ENCODE peak calls at places on chromosomes 3 and 15, in ten cellular contexts. One of them, this sample, is unnamed.

GRCh38 chr3:41001556-41001955 is 197.7 kb upstream of the CTNNB1 start:
- DNase-seq in HT1080: no peak
- DNase-seq in mucosa of gallbladder: no peak
- DNase-seq in heart left ventricle: no peak
- DNase-seq in brain microvascular endothelial cell: no peak
- DNase-seq in fibroblast of pulmonary artery: no peak
- DNase-seq in occipital lobe: no peak
- DNase-seq in RKO: no peak
- DNase-seq in AG09309: no peak
- DNase-seq in RCC 7860: no peak
- DNase-seq in this sample: no peak

GRCh38 chr15:70788114-70789049 is 25.0 kb upstream of the UACA start:
- DNase-seq in HT1080: peak
- DNase-seq in mucosa of gallbladder: peak
- DNase-seq in heart left ventricle: no peak
- DNase-seq in brain microvascular endothelial cell: peak
- DNase-seq in fibroblast of pulmonary artery: peak
- DNase-seq in occipital lobe: no peak
- DNase-seq in RKO: peak
- DNase-seq in AG09309: peak
- DNase-seq in RCC 7860: peak
- DNase-seq in this sample: no peak

GRCh38 chr15:56052389-56053045 is 59.1 kb upstream of the NEDD4 start:
- DNase-seq in HT1080: peak
- DNase-seq in mucosa of gallbladder: no peak
- DNase-seq in heart left ventricle: no peak
- DNase-seq in brain microvascular endothelial cell: no peak
- DNase-seq in fibroblast of pulmonary artery: peak
- DNase-seq in occipital lobe: no peak
- DNase-seq in RKO: peak
- DNase-seq in AG09309: peak
- DNase-seq in RCC 7860: peak
- DNase-seq in this sample: peak

GRCh38 chr15:84736375-84736774 is 12.0 kb upstream of the ZNF592 start:
- DNase-seq in HT1080: peak
- DNase-seq in mucosa of gallbladder: no peak
- DNase-seq in heart left ventricle: no peak
- DNase-seq in brain microvascular endothelial cell: no peak
- DNase-seq in fibroblast of pulmonary artery: no peak
- DNase-seq in occipital lobe: no peak
- DNase-seq in RKO: no peak
- DNase-seq in AG09309: no peak
- DNase-seq in RCC 7860: no peak
- DNase-seq in this sample: no peak

GRCh38 chr3:45760878-45761711 is 35.2 kb downstream of the SLC6A20 start:
- DNase-seq in HT1080: peak
- DNase-seq in mucosa of gallbladder: peak
- DNase-seq in heart left ventricle: peak
- DNase-seq in brain microvascular endothelial cell: peak
- DNase-seq in fibroblast of pulmonary artery: peak
- DNase-seq in occipital lobe: no peak
- DNase-seq in RKO: peak
- DNase-seq in AG09309: peak
- DNase-seq in RCC 7860: peak
- DNase-seq in this sample: peak

GRCh38 chr15:58398053-58398452 is 33.7 kb upstream of the LIPC start:
- DNase-seq in HT1080: no peak
- DNase-seq in mucosa of gallbladder: no peak
- DNase-seq in heart left ventricle: no peak
- DNase-seq in brain microvascular endothelial cell: no peak
- DNase-seq in fibroblast of pulmonary artery: no peak
- DNase-seq in occipital lobe: no peak
- DNase-seq in RKO: no peak
- DNase-seq in AG09309: no peak
- DNase-seq in RCC 7860: no peak
- DNase-seq in this sample: no peak

GRCh38 chr15:35506272-35506870 is 39.6 kb downstream of the DPH6 start:
- DNase-seq in HT1080: no peak
- DNase-seq in mucosa of gallbladder: no peak
- DNase-seq in heart left ventricle: no peak
- DNase-seq in brain microvascular endothelial cell: no peak
- DNase-seq in fibroblast of pulmonary artery: no peak
- DNase-seq in occipital lobe: no peak
- DNase-seq in RKO: no peak
- DNase-seq in AG09309: no peak
- DNase-seq in RCC 7860: no peak
- DNase-seq in this sample: no peak

GRCh38 chr15:68587769-68588385 is 9.1 kb downstream of the CORO2B start:
- DNase-seq in HT1080: no peak
- DNase-seq in mucosa of gallbladder: no peak
- DNase-seq in heart left ventricle: no peak
- DNase-seq in brain microvascular endothelial cell: no peak
- DNase-seq in fibroblast of pulmonary artery: no peak
- DNase-seq in occipital lobe: no peak
- DNase-seq in RKO: no peak
- DNase-seq in AG09309: no peak
- DNase-seq in RCC 7860: no peak
- DNase-seq in this sample: no peak

GRCh38 chr15:82875411-82876003 is 66.1 kb downstream of the WHAMM start:
- DNase-seq in HT1080: peak
- DNase-seq in mucosa of gallbladder: no peak
- DNase-seq in heart left ventricle: no peak
- DNase-seq in brain microvascular endothelial cell: peak
- DNase-seq in fibroblast of pulmonary artery: peak
- DNase-seq in occipital lobe: no peak
- DNase-seq in RKO: peak
- DNase-seq in AG09309: no peak
- DNase-seq in RCC 7860: peak
- DNase-seq in this sample: peak

GRCh38 chr15:45338417-45338816 is 39.9 kb downstream of the GATM start:
- DNase-seq in HT1080: no peak
- DNase-seq in mucosa of gallbladder: peak
- DNase-seq in heart left ventricle: no peak
- DNase-seq in brain microvascular endothelial cell: no peak
- DNase-seq in fibroblast of pulmonary artery: no peak
- DNase-seq in occipital lobe: no peak
- DNase-seq in RKO: no peak
- DNase-seq in AG09309: no peak
- DNase-seq in RCC 7860: no peak
- DNase-seq in this sample: no peak

GRCh38 chr15:70283511-70283910 is 185.8 kb upstream of the TLE3 start:
- DNase-seq in HT1080: no peak
- DNase-seq in mucosa of gallbladder: no peak
- DNase-seq in heart left ventricle: no peak
- DNase-seq in brain microvascular endothelial cell: no peak
- DNase-seq in fibroblast of pulmonary artery: no peak
- DNase-seq in occipital lobe: no peak
- DNase-seq in RKO: no peak
- DNase-seq in AG09309: no peak
- DNase-seq in RCC 7860: no peak
- DNase-seq in this sample: no peak

This sample was measured in Daoy.